ENCODE peak calls at places on chromosomes 6 and 20, in ten cellular contexts. P, J, G, I, V, F, A, M, D and N are unnamed samples. For H3K36me3, the result is how much of the 10 kb centered on the place peaks cover.

GRCh38 chr6:167221408-167222201 is 63.8 kb upstream of the GPR31 start:
- DNase-seq in P (no peak), J (no peak), G (no peak), I (no peak), V (no peak), F (no peak), A (no peak), M (no peak), D (no peak), N (no peak)

GRCh38 chr6:125884656-125885055 is 71.9 kb upstream of the HINT3 start:
- DNase-seq in P (no peak), J (no peak), G (no peak), I (no peak), V (no peak), F (no peak), A (no peak), M (no peak), D (no peak), N (no peak)

GRCh38 chr6:45483021-45483420 is 105.3 kb upstream of the SUPT3H start:
- DNase-seq in P (peak), J (no peak), G (no peak), I (no peak), V (no peak), F (no peak), A (no peak), M (no peak), D (no peak), N (no peak)

GRCh38 chr20:36399147-36399968 is 93.2 kb downstream of the DLGAP4 start:
- DNase-seq in P (no peak), J (no peak), G (peak), I (peak), V (peak), F (peak), A (no peak), M (peak), D (no peak), N (peak)

GRCh38 chr6:139148557-139149220 is 13.8 kb downstream of the HECA start:
- DNase-seq in P (no peak), J (no peak), G (no peak), I (no peak), V (no peak), F (no peak), A (no peak), M (no peak), D (no peak), N (no peak)

GRCh38 chr20:62476074-62476838 is 461 bp upstream of the GATA5 start:
- DNase-seq in P (no peak), J (no peak), G (no peak), I (no peak), V (no peak), F (no peak), A (no peak), M (no peak), D (no peak), N (peak)

GRCh38 chr6:123203928-123204327 is 207.9 kb downstream of the CLVS2 start:
- DNase-seq in P (no peak), J (no peak), G (no peak), I (no peak), V (no peak), F (no peak), A (no peak), M (no peak), D (no peak), N (no peak)

GRCh38 chr6:154478691-154479090 is 31.8 kb downstream of the CNKSR3 start:
- DNase-seq in P (no peak), J (no peak), G (no peak), I (no peak), V (no peak), F (no peak), A (no peak), M (no peak), D (no peak), N (no peak)

GRCh38 chr6:16799279-16800193 is 38.3 kb upstream of the ATXN1 start:
- DNase-seq in P (no peak), J (no peak), G (no peak), I (no peak), V (no peak), F (peak), A (no peak), M (no peak), D (no peak), N (no peak)

GRCh38 chr6:108441141-108441540 is 119.6 kb upstream of the FOXO3 start:
- DNase-seq in P (no peak), J (no peak), G (no peak), I (no peak), V (no peak), F (no peak), A (no peak), M (no peak), D (no peak), N (no peak)

GRCh38 chr6:16470502-16471221 is 232.3 kb downstream of the GMPR start:
- DNase-seq in P (no peak), J (no peak), G (peak), I (no peak), V (no peak), F (no peak), A (no peak), M (no peak), D (no peak), N (no peak)

GRCh38 chr6:77633993-77634392 is 18.8 kb upstream of the MEI4 start:
- DNase-seq in P (no peak), J (no peak), G (no peak), I (no peak), V (no peak), F (no peak), A (no peak), M (no peak), D (no peak), N (no peak)

GRCh38 chr6:99612551-99613397 is 6.1 kb downstream of the PRDM13 start:
- DNase-seq in P (no peak), J (no peak), G (peak), I (peak), V (no peak), F (no peak), A (no peak), M (no peak), D (no peak), N (no peak)

GRCh38 chr6:17165383-17165782 is 63.5 kb downstream of the STMND1 start:
- DNase-seq in P (no peak), J (no peak), G (no peak), I (no peak), V (no peak), F (no peak), A (no peak), M (no peak), D (no peak), N (no peak)

GRCh38 chr6:30151580-30151979 is 9.4 kb downstream of the TRIM10 start:
- DNase-seq in P (no peak), J (peak), G (no peak), I (no peak), V (no peak), F (no peak), A (no peak), M (no peak), D (no peak), N (no peak)

DNA sequence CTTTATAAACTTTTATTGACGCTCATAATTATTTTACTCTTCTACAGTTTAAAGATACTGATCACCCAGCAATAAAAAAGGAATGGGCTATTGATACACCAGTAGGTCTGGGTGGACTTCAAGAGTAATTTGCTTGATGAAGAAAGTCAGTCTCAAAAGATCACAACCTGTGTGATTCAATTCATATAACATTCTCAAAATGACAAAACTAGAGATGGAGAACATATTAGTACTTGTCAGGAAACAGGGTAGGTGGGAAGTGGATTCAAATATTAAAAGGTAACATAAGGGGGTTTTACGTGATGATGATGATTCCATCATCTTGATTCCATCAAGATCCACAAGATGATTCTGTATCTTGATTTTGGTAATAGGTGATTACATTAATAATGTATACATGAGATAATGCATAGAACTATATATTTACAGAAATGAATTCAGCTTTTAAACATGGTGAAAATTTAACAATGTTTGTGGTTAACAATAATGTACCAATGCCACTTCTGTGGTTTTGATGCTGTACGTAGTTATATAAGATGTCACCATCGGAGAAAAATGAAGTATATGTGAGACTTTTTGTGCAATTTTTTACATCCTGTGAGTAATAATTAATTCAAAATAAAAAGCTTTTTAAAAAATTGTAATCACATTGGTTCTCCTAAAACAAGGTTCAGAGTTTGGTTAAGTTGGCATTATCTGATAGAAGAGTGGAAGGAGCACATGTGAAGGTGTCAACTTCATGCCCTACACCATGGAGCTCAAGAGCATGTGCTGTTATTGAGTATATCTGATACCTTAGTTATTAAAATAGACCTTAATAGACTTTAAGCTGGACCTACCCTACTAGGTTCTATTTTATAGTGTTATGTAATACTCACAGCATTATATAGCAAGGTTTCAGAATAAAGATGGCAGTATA is 66.3 kb upstream of the DYNLRB1 start:
- DNase-seq in P (no peak), J (no peak), G (no peak), I (no peak), V (no peak), F (no peak), A (no peak), M (no peak), D (peak), N (no peak)
- H3K36me3 ChIP-seq in P (under half), J (half or more), G (half or more), I (half or more), V (half or more), F (under half), A (under half), M (under half), D (under half), N (under half)

DNA sequence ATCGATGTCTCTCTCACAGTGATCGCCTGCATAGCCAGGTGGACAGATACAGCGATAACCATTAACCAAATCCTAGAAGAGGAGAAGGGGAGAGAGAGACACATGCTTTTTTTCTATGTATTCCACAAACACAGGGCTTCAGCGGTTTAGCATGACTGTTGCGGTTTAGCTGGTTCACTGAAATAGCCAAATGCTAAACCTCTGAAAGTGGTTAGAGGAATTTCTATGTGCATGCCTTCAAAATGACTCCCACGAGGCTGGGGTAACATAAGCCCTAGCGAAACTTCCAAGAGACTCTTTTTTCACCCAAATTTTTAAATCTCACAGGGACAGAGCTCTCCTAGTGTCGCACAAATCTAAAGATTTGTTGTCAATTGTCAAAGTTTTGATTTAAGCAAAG is 25.1 kb downstream of the JAG1 start:
- DNase-seq in P (peak), J (no peak), G (no peak), I (no peak), V (no peak), F (no peak), A (no peak), M (no peak), D (no peak), N (no peak)
- H3K27ac ChIP-seq in P (peak), J (no peak), G (no peak), I (peak), V (peak), F (no peak), A (no peak), M (no peak), D (no peak), N (no peak)

GRCh38 chr20:45948742-45949541 is 14.5 kb downstream of the PCIF1 start:
- DNase-seq in P (no peak), J (no peak), G (no peak), I (no peak), V (no peak), F (no peak), A (no peak), M (no peak), D (no peak), N (no peak)
- H3K36me3 ChIP-seq in P (half or more), J (half or more), G (half or more), I (half or more), V (half or more), F (half or more), A (half or more), M (half or more), D (half or more), N (half or more)

DNA sequence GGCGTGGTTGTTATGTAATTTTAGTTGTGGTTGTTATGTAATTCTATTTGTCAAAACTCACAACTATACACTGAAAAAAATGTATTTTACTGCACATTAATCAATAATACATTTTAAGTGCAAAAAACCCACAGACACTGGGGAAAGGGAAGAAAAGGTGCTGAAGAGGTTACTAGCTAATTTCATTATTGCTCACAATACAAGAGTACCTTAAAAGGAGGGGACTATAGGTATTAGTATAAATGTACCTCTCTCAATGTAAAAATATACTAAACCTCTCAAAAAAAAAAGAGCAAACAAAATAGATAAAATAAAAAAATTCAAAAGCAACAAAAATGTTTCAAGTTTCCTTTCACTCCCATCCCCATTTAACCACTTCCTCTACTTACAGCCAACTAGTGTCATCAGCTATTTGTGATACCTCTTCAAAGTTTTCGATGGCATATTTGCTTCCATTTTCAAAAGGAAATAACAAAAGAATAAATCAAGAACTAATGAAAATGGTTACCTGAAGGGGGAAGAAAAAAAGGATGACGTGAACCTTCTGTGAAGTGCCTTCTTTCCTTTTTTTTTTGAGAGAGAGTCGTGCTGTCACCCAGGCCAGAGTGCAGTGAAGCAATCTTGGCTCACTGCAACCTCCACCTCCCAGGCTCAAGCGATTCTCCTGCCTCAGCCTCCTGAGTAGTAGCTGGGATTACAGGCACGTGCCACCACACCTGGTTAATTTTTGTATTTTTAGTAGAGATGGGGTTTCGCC is 30.2 kb downstream of the RANBP9 start:
- DNase-seq in P (no peak), J (no peak), G (no peak), I (no peak), V (no peak), F (no peak), A (no peak), M (no peak), D (peak), N (no peak)
- H3K27ac ChIP-seq in P (no peak), J (no peak), G (no peak), I (no peak), V (no peak), F (no peak), A (no peak), M (peak), D (peak), N (no peak)

GRCh38 chr20:35355372-35355771 is 56.4 kb downstream of the UQCC1 start:
- DNase-seq in P (no peak), J (no peak), G (no peak), I (no peak), V (no peak), F (no peak), A (no peak), M (no peak), D (no peak), N (peak)
- H3K36me3 ChIP-seq in P (under half), J (under half), G (under half), I (under half), V (half or more), F (under half), A (under half), M (under half), D (under half), N (under half)